ENCODE peak calls at places on chromosomes 1 and 21, in eight cellular contexts. One of them, this sample, is unnamed.

GRCh38 chr1:155166373-155167165 is 6.5 kb downstream of the KRTCAP2 start:
- DNase-seq in cardiac fibroblast: peak; percentile 56
- DNase-seq in Peyer's patch: no peak
- DNase-seq in psoas muscle: peak; percentile 59
- DNase-seq in tibial artery: no peak
- DNase-seq in AG09309: no peak
- DNase-seq in progenitor cell of endocrine pancreas: no peak
- DNase-seq in choroid plexus epithelial cell: no peak
- DNase-seq in this sample: no peak

GRCh38 chr1:29156543-29157268 is 25.0 kb downstream of the SRSF4 start:
- DNase-seq in choroid plexus epithelial cell: peak; percentile 82
- DNase-seq in cardiac fibroblast: peak; percentile 84
- DNase-seq in psoas muscle: no peak
- DNase-seq in progenitor cell of endocrine pancreas: no peak
- DNase-seq in tibial artery: no peak
- DNase-seq in Peyer's patch: no peak
- DNase-seq in AG09309: no peak
- DNase-seq in this sample: no peak

GRCh38 chr1:12485231-12486172 is 132.5 kb downstream of the DHRS3 start:
- DNase-seq in psoas muscle: no peak
- DNase-seq in cardiac fibroblast: no peak
- DNase-seq in AG09309: no peak
- DNase-seq in tibial artery: no peak
- DNase-seq in choroid plexus epithelial cell: peak; percentile 46
- DNase-seq in progenitor cell of endocrine pancreas: no peak
- DNase-seq in Peyer's patch: no peak
- DNase-seq in this sample: no peak

GRCh38 chr1:200165493-200166220 is 138.1 kb downstream of the NR5A2 start:
- DNase-seq in AG09309: no peak
- DNase-seq in psoas muscle: no peak
- DNase-seq in progenitor cell of endocrine pancreas: no peak
- DNase-seq in Peyer's patch: no peak
- DNase-seq in cardiac fibroblast: no peak
- DNase-seq in tibial artery: no peak
- DNase-seq in choroid plexus epithelial cell: no peak
- DNase-seq in this sample: no peak

GRCh38 chr21:33403128-33403785 is at the start of gene IFNGR2:
- DNase-seq in tibial artery: no peak
- DNase-seq in Peyer's patch: peak; percentile 68
- DNase-seq in progenitor cell of endocrine pancreas: peak; percentile 25
- DNase-seq in psoas muscle: peak; percentile 52
- DNase-seq in AG09309: no peak
- DNase-seq in cardiac fibroblast: peak; percentile 52
- DNase-seq in choroid plexus epithelial cell: peak; percentile 40
- DNase-seq in this sample: no peak

GRCh38 chr1:203450541-203451149 is 25.0 kb upstream of the PRELP start:
- DNase-seq in cardiac fibroblast: no peak
- DNase-seq in tibial artery: no peak
- DNase-seq in choroid plexus epithelial cell: no peak
- DNase-seq in Peyer's patch: no peak
- DNase-seq in progenitor cell of endocrine pancreas: no peak
- DNase-seq in AG09309: no peak
- DNase-seq in psoas muscle: no peak
- DNase-seq in this sample: no peak

GRCh38 chr21:46094401-46095105 is 3.4 kb upstream of the COL6A2 start:
- DNase-seq in Peyer's patch: no peak
- DNase-seq in progenitor cell of endocrine pancreas: no peak
- DNase-seq in psoas muscle: no peak
- DNase-seq in cardiac fibroblast: no peak
- DNase-seq in tibial artery: no peak
- DNase-seq in choroid plexus epithelial cell: no peak
- DNase-seq in AG09309: no peak
- DNase-seq in this sample: no peak

GRCh38 chr1:49013046-49013445 is 236.4 kb upstream of the BEND5 start:
- DNase-seq in tibial artery: no peak
- DNase-seq in psoas muscle: no peak
- DNase-seq in AG09309: no peak
- DNase-seq in progenitor cell of endocrine pancreas: no peak
- DNase-seq in cardiac fibroblast: no peak
- DNase-seq in choroid plexus epithelial cell: no peak
- DNase-seq in Peyer's patch: no peak
- DNase-seq in this sample: no peak

GRCh38 chr1:222702210-222702609 is 10.1 kb downstream of the AIDA start:
- DNase-seq in cardiac fibroblast: no peak
- DNase-seq in Peyer's patch: no peak
- DNase-seq in progenitor cell of endocrine pancreas: no peak
- DNase-seq in tibial artery: no peak
- DNase-seq in AG09309: no peak
- DNase-seq in psoas muscle: no peak
- DNase-seq in choroid plexus epithelial cell: no peak
- DNase-seq in this sample: no peak

GRCh38 chr1:222711319-222712252 is 705 bp downstream of the AIDA start:
- DNase-seq in choroid plexus epithelial cell: peak; percentile 63
- DNase-seq in progenitor cell of endocrine pancreas: peak; percentile 27
- DNase-seq in psoas muscle: peak; percentile 66
- DNase-seq in Peyer's patch: peak; percentile 73
- DNase-seq in tibial artery: peak; percentile 65
- DNase-seq in AG09309: no peak
- DNase-seq in cardiac fibroblast: peak; percentile 63
- DNase-seq in this sample: peak; percentile 47

GRCh38 chr1:222704260-222704659 is 8.0 kb downstream of the AIDA start:
- DNase-seq in AG09309: no peak
- DNase-seq in choroid plexus epithelial cell: no peak
- DNase-seq in progenitor cell of endocrine pancreas: no peak
- DNase-seq in psoas muscle: no peak
- DNase-seq in Peyer's patch: no peak
- DNase-seq in tibial artery: no peak
- DNase-seq in cardiac fibroblast: no peak
- DNase-seq in this sample: no peak

GRCh38 chr1:222709700-222710153 is 2.6 kb downstream of the AIDA start:
- DNase-seq in cardiac fibroblast: no peak
- DNase-seq in Peyer's patch: no peak
- DNase-seq in choroid plexus epithelial cell: peak; percentile 10
- DNase-seq in tibial artery: no peak
- DNase-seq in psoas muscle: no peak
- DNase-seq in AG09309: no peak
- DNase-seq in progenitor cell of endocrine pancreas: no peak
- DNase-seq in this sample: no peak

GRCh38 chr1:222706815-222707214 is 5.5 kb downstream of the AIDA start:
- DNase-seq in tibial artery: no peak
- DNase-seq in choroid plexus epithelial cell: no peak
- DNase-seq in Peyer's patch: no peak
- DNase-seq in AG09309: no peak
- DNase-seq in cardiac fibroblast: no peak
- DNase-seq in progenitor cell of endocrine pancreas: no peak
- DNase-seq in psoas muscle: no peak
- DNase-seq in this sample: no peak
- TF ChIP-seq CTCF in tibial artery: no peak
- TF ChIP-seq CTCF in choroid plexus epithelial cell: peak; percentile 9
- TF ChIP-seq CTCF in Peyer's patch: no peak
- TF ChIP-seq CTCF in AG09309: no peak
- TF ChIP-seq CTCF in cardiac fibroblast: peak; percentile 6
- TF ChIP-seq CTCF in progenitor cell of endocrine pancreas: peak; percentile 11
- TF ChIP-seq CTCF in psoas muscle: no peak
- TF ChIP-seq CTCF in this sample: peak; percentile 13

GRCh38 chr1:198493324-198493723 is 47.2 kb downstream of the ATP6V1G3 start:
- DNase-seq in cardiac fibroblast: no peak
- DNase-seq in AG09309: no peak
- DNase-seq in progenitor cell of endocrine pancreas: no peak
- DNase-seq in psoas muscle: no peak
- DNase-seq in Peyer's patch: no peak
- DNase-seq in choroid plexus epithelial cell: no peak
- DNase-seq in tibial artery: no peak
- DNase-seq in this sample: no peak

GRCh38 chr1:198492872-198493271 is 47.6 kb downstream of the ATP6V1G3 start:
- DNase-seq in cardiac fibroblast: peak; percentile 65
- DNase-seq in AG09309: peak; percentile 89
- DNase-seq in tibial artery: no peak
- DNase-seq in progenitor cell of endocrine pancreas: no peak
- DNase-seq in psoas muscle: no peak
- DNase-seq in Peyer's patch: no peak
- DNase-seq in choroid plexus epithelial cell: peak; percentile 73
- DNase-seq in this sample: no peak

GRCh38 chr1:198491028-198491427 is 49.5 kb downstream of the ATP6V1G3 start:
- DNase-seq in AG09309: no peak
- DNase-seq in progenitor cell of endocrine pancreas: no peak
- DNase-seq in cardiac fibroblast: no peak
- DNase-seq in psoas muscle: no peak
- DNase-seq in choroid plexus epithelial cell: no peak
- DNase-seq in Peyer's patch: no peak
- DNase-seq in tibial artery: no peak
- DNase-seq in this sample: no peak

GRCh38 chr1:198490224-198490623 is 50.3 kb downstream of the ATP6V1G3 start:
- DNase-seq in choroid plexus epithelial cell: no peak
- DNase-seq in AG09309: no peak
- DNase-seq in tibial artery: no peak
- DNase-seq in psoas muscle: no peak
- DNase-seq in progenitor cell of endocrine pancreas: no peak
- DNase-seq in cardiac fibroblast: no peak
- DNase-seq in Peyer's patch: no peak
- DNase-seq in this sample: no peak

GRCh38 chr1:198491596-198491995 is 48.9 kb downstream of the ATP6V1G3 start:
- DNase-seq in progenitor cell of endocrine pancreas: no peak
- DNase-seq in AG09309: no peak
- DNase-seq in Peyer's patch: no peak
- DNase-seq in choroid plexus epithelial cell: no peak
- DNase-seq in tibial artery: no peak
- DNase-seq in psoas muscle: no peak
- DNase-seq in cardiac fibroblast: peak; percentile 23
- DNase-seq in this sample: no peak
- TF ChIP-seq CTCF in progenitor cell of endocrine pancreas: no peak
- TF ChIP-seq CTCF in AG09309: no peak
- TF ChIP-seq CTCF in Peyer's patch: no peak
- TF ChIP-seq CTCF in choroid plexus epithelial cell: no peak
- TF ChIP-seq CTCF in tibial artery: no peak
- TF ChIP-seq CTCF in psoas muscle: no peak
- TF ChIP-seq CTCF in cardiac fibroblast: no peak
- TF ChIP-seq CTCF in this sample: no peak

GRCh38 chr1:1242461-1243080 is 4.0 kb downstream of the C1QTNF12 start:
- DNase-seq in cardiac fibroblast: no peak
- DNase-seq in progenitor cell of endocrine pancreas: no peak
- DNase-seq in psoas muscle: no peak
- DNase-seq in tibial artery: no peak
- DNase-seq in choroid plexus epithelial cell: no peak
- DNase-seq in AG09309: no peak
- DNase-seq in Peyer's patch: no peak
- DNase-seq in this sample: no peak

GRCh38 chr1:1241588-1242229 is 4.8 kb downstream of the C1QTNF12 start:
- DNase-seq in AG09309: no peak
- DNase-seq in choroid plexus epithelial cell: no peak
- DNase-seq in tibial artery: no peak
- DNase-seq in Peyer's patch: no peak
- DNase-seq in progenitor cell of endocrine pancreas: no peak
- DNase-seq in cardiac fibroblast: no peak
- DNase-seq in psoas muscle: no peak
- DNase-seq in this sample: no peak

GRCh38 chr1:1240348-1240732 is 6.2 kb downstream of the C1QTNF12 start:
- DNase-seq in cardiac fibroblast: no peak
- DNase-seq in progenitor cell of endocrine pancreas: no peak
- DNase-seq in choroid plexus epithelial cell: no peak
- DNase-seq in tibial artery: no peak
- DNase-seq in Peyer's patch: no peak
- DNase-seq in psoas muscle: no peak
- DNase-seq in AG09309: no peak
- DNase-seq in this sample: no peak

GRCh38 chr1:1239624-1240347 is 6.7 kb downstream of the C1QTNF12 start:
- DNase-seq in choroid plexus epithelial cell: no peak
- DNase-seq in tibial artery: no peak
- DNase-seq in cardiac fibroblast: no peak
- DNase-seq in Peyer's patch: no peak
- DNase-seq in progenitor cell of endocrine pancreas: no peak
- DNase-seq in psoas muscle: no peak
- DNase-seq in AG09309: no peak
- DNase-seq in this sample: no peak

GRCh38 chr1:1240822-1241587 is 5.5 kb downstream of the C1QTNF12 start:
- DNase-seq in choroid plexus epithelial cell: no peak
- DNase-seq in AG09309: no peak
- DNase-seq in progenitor cell of endocrine pancreas: no peak
- DNase-seq in psoas muscle: no peak
- DNase-seq in cardiac fibroblast: no peak
- DNase-seq in Peyer's patch: no peak
- DNase-seq in tibial artery: no peak
- DNase-seq in this sample: no peak
- TF ChIP-seq CTCF in choroid plexus epithelial cell: no peak
- TF ChIP-seq CTCF in AG09309: no peak
- TF ChIP-seq CTCF in progenitor cell of endocrine pancreas: no peak
- TF ChIP-seq CTCF in psoas muscle: no peak
- TF ChIP-seq CTCF in cardiac fibroblast: no peak
- TF ChIP-seq CTCF in Peyer's patch: no peak
- TF ChIP-seq CTCF in tibial artery: no peak
- TF ChIP-seq CTCF in this sample: no peak

GRCh38 chr1:38609166-38609880 is 250.2 kb downstream of the RRAGC start:
- DNase-seq in Peyer's patch: no peak
- DNase-seq in AG09309: no peak
- DNase-seq in cardiac fibroblast: no peak
- DNase-seq in tibial artery: no peak
- DNase-seq in progenitor cell of endocrine pancreas: no peak
- DNase-seq in choroid plexus epithelial cell: no peak
- DNase-seq in psoas muscle: no peak
- DNase-seq in this sample: no peak

GRCh38 chr1:38607526-38607925 is 252.0 kb downstream of the RRAGC start:
- DNase-seq in tibial artery: no peak
- DNase-seq in cardiac fibroblast: no peak
- DNase-seq in AG09309: no peak
- DNase-seq in progenitor cell of endocrine pancreas: no peak
- DNase-seq in choroid plexus epithelial cell: no peak
- DNase-seq in Peyer's patch: no peak
- DNase-seq in psoas muscle: no peak
- DNase-seq in this sample: no peak

GRCh38 chr1:38605091-38605490 is 254.5 kb downstream of the RRAGC start:
- DNase-seq in AG09309: no peak
- DNase-seq in progenitor cell of endocrine pancreas: no peak
- DNase-seq in choroid plexus epithelial cell: no peak
- DNase-seq in Peyer's patch: no peak
- DNase-seq in psoas muscle: no peak
- DNase-seq in cardiac fibroblast: no peak
- DNase-seq in tibial artery: no peak
- DNase-seq in this sample: no peak

GRCh38 chr1:38611661-38612211 is 247.8 kb downstream of the RRAGC start:
- DNase-seq in Peyer's patch: no peak
- DNase-seq in AG09309: no peak
- DNase-seq in progenitor cell of endocrine pancreas: no peak
- DNase-seq in cardiac fibroblast: no peak
- DNase-seq in psoas muscle: no peak
- DNase-seq in choroid plexus epithelial cell: no peak
- DNase-seq in tibial artery: no peak
- DNase-seq in this sample: no peak

DNA sequence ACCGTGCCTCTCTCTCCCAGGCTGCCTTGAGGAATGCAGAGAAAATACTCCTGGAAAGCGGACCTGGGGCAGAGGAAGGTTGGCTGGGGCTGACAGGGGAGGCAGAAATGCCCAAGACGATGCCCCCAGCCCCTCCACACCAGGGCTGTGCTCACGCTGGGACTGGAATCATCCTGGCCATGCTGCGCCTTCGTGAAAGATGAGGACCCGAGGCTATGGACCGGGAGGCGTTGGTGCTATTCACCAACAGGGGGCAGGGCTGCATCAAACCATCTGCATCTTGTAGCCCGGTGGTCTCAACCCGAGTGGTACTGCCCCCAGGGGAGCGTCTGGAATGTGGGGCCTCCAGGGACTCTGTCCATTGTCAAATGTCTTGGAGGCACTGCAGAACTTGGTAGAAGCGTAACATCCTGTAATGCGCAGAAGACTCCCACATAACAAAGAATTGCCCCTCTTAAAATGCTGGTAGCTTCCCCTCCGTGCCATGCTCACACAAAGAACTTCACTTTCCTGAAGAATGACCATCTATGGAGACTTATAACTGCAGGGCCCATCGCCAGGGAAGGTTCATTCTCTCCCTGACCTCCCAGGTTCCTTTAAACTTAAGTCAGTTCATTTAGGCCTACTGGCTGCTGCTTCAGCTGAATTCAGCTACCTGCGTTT is 251.2 kb downstream of the RRAGC start:
- DNase-seq in progenitor cell of endocrine pancreas: peak; percentile 46
- DNase-seq in Peyer's patch: no peak
- DNase-seq in tibial artery: no peak
- DNase-seq in cardiac fibroblast: peak; percentile 34
- DNase-seq in psoas muscle: no peak
- DNase-seq in choroid plexus epithelial cell: peak; percentile 19
- DNase-seq in AG09309: no peak
- DNase-seq in this sample: no peak
- TF ChIP-seq CTCF in progenitor cell of endocrine pancreas: peak; percentile 75
- TF ChIP-seq CTCF in Peyer's patch: peak; percentile 10
- TF ChIP-seq CTCF in tibial artery: peak; percentile 30
- TF ChIP-seq CTCF in cardiac fibroblast: no peak
- TF ChIP-seq CTCF in psoas muscle: no peak
- TF ChIP-seq CTCF in choroid plexus epithelial cell: peak; percentile 62
- TF ChIP-seq CTCF in AG09309: peak; percentile 26
- TF ChIP-seq CTCF in this sample: peak; percentile 27

This sample was measured in CD14-positive monocyte.